ENCODE peak calls at places on chromosomes 7 and 10, in seven cellular contexts. One of them, this sample, is unnamed.

GRCh38 chr7:157785486-157786186 is 448.8 kb downstream of the DNAJB6 start:
- DNase-seq in A549: no peak
- DNase-seq in heart right ventricle: no peak
- DNase-seq in AG09309: no peak
- DNase-seq in fibroblast of pulmonary artery: no peak
- DNase-seq in endothelial cell: no peak
- DNase-seq in A673: no peak
- DNase-seq in this sample: no peak

GRCh38 chr7:138932870-138933269 is 48.3 kb downstream of the KIAA1549 start:
- DNase-seq in A549: no peak
- DNase-seq in heart right ventricle: no peak
- DNase-seq in AG09309: no peak
- DNase-seq in fibroblast of pulmonary artery: no peak
- DNase-seq in endothelial cell: no peak
- DNase-seq in A673: no peak
- DNase-seq in this sample: no peak

GRCh38 chr7:116064179-116064578 is 33.6 kb upstream of the TFEC start:
- DNase-seq in A549: no peak
- DNase-seq in heart right ventricle: no peak
- DNase-seq in AG09309: no peak
- DNase-seq in fibroblast of pulmonary artery: no peak
- DNase-seq in endothelial cell: no peak
- DNase-seq in A673: no peak
- DNase-seq in this sample: no peak

GRCh38 chr7:154503962-154504550 is 451.9 kb downstream of the DPP6 start:
- DNase-seq in A549: peak
- DNase-seq in heart right ventricle: no peak
- DNase-seq in AG09309: no peak
- DNase-seq in fibroblast of pulmonary artery: peak
- DNase-seq in endothelial cell: no peak
- DNase-seq in A673: peak
- DNase-seq in this sample: peak

GRCh38 chr7:139482662-139483466 is 609 bp downstream of the KLRG2 start:
- DNase-seq in A549: no peak
- DNase-seq in heart right ventricle: no peak
- DNase-seq in AG09309: no peak
- DNase-seq in fibroblast of pulmonary artery: peak
- DNase-seq in endothelial cell: peak
- DNase-seq in A673: peak
- DNase-seq in this sample: peak

GRCh38 chr7:30114536-30115258 is 20.1 kb upstream of the MTURN start:
- DNase-seq in A549: no peak
- DNase-seq in heart right ventricle: no peak
- DNase-seq in AG09309: no peak
- DNase-seq in fibroblast of pulmonary artery: no peak
- DNase-seq in endothelial cell: no peak
- DNase-seq in A673: no peak
- DNase-seq in this sample: no peak

GRCh38 chr10:97713351-97713827 is at the start of gene MARVELD1:
- DNase-seq in A549: peak
- DNase-seq in heart right ventricle: peak
- DNase-seq in AG09309: no peak
- DNase-seq in fibroblast of pulmonary artery: peak
- DNase-seq in endothelial cell: peak
- DNase-seq in A673: peak
- DNase-seq in this sample: peak

GRCh38 chr10:60208676-60209269 is 180.9 kb downstream of the ANK3 start:
- DNase-seq in A549: no peak
- DNase-seq in heart right ventricle: no peak
- DNase-seq in AG09309: no peak
- DNase-seq in fibroblast of pulmonary artery: peak
- DNase-seq in endothelial cell: no peak
- DNase-seq in A673: peak
- DNase-seq in this sample: peak

GRCh38 chr10:120735773-120736371 is 115.3 kb upstream of the WDR11 start:
- DNase-seq in A549: peak
- DNase-seq in heart right ventricle: no peak
- DNase-seq in AG09309: no peak
- DNase-seq in fibroblast of pulmonary artery: peak
- DNase-seq in endothelial cell: no peak
- DNase-seq in A673: peak
- DNase-seq in this sample: peak

GRCh38 chr10:89100680-89101079 is 106.4 kb downstream of the CH25H start:
- DNase-seq in A549: no peak
- DNase-seq in heart right ventricle: no peak
- DNase-seq in AG09309: peak
- DNase-seq in fibroblast of pulmonary artery: peak
- DNase-seq in endothelial cell: no peak
- DNase-seq in A673: no peak
- DNase-seq in this sample: no peak

GRCh38 chr7:35848728-35849127 is 47.9 kb downstream of the SEPTIN7 start:
- DNase-seq in A549: no peak
- DNase-seq in heart right ventricle: no peak
- DNase-seq in AG09309: no peak
- DNase-seq in fibroblast of pulmonary artery: no peak
- DNase-seq in endothelial cell: no peak
- DNase-seq in A673: no peak
- DNase-seq in this sample: no peak

GRCh38 chr10:69333205-69333604 is 54.9 kb downstream of the HK1 start:
- DNase-seq in A549: no peak
- DNase-seq in heart right ventricle: peak
- DNase-seq in AG09309: no peak
- DNase-seq in fibroblast of pulmonary artery: peak
- DNase-seq in endothelial cell: no peak
- DNase-seq in A673: peak
- DNase-seq in this sample: peak

GRCh38 chr7:1227071-1227804 is 5.4 kb upstream of the UNCX start:
- DNase-seq in A549: no peak
- DNase-seq in heart right ventricle: no peak
- DNase-seq in AG09309: no peak
- DNase-seq in fibroblast of pulmonary artery: no peak
- DNase-seq in endothelial cell: no peak
- DNase-seq in A673: no peak
- DNase-seq in this sample: no peak

GRCh38 chr10:103548581-103549348 is 55.3 kb downstream of the NEURL1 start:
- DNase-seq in A549: no peak
- DNase-seq in heart right ventricle: no peak
- DNase-seq in AG09309: no peak
- DNase-seq in fibroblast of pulmonary artery: no peak
- DNase-seq in endothelial cell: no peak
- DNase-seq in A673: no peak
- DNase-seq in this sample: no peak

GRCh38 chr7:2607122-2607912 is 24.5 kb upstream of the TTYH3 start:
- DNase-seq in A549: no peak
- DNase-seq in heart right ventricle: peak
- DNase-seq in AG09309: no peak
- DNase-seq in fibroblast of pulmonary artery: peak
- DNase-seq in endothelial cell: no peak
- DNase-seq in A673: no peak
- DNase-seq in this sample: no peak

GRCh38 chr7:2610898-2611297 is 20.9 kb upstream of the TTYH3 start:
- DNase-seq in A549: no peak
- DNase-seq in heart right ventricle: no peak
- DNase-seq in AG09309: no peak
- DNase-seq in fibroblast of pulmonary artery: no peak
- DNase-seq in endothelial cell: no peak
- DNase-seq in A673: no peak
- DNase-seq in this sample: no peak

GRCh38 chr7:2610466-2610865 is 21.3 kb upstream of the TTYH3 start:
- DNase-seq in A549: no peak
- DNase-seq in heart right ventricle: no peak
- DNase-seq in AG09309: no peak
- DNase-seq in fibroblast of pulmonary artery: no peak
- DNase-seq in endothelial cell: no peak
- DNase-seq in A673: no peak
- DNase-seq in this sample: no peak

GRCh38 chr7:2607913-2608899 is 23.6 kb upstream of the TTYH3 start:
- DNase-seq in A549: no peak
- DNase-seq in heart right ventricle: no peak
- DNase-seq in AG09309: no peak
- DNase-seq in fibroblast of pulmonary artery: no peak
- DNase-seq in endothelial cell: no peak
- DNase-seq in A673: no peak
- DNase-seq in this sample: no peak

DNA sequence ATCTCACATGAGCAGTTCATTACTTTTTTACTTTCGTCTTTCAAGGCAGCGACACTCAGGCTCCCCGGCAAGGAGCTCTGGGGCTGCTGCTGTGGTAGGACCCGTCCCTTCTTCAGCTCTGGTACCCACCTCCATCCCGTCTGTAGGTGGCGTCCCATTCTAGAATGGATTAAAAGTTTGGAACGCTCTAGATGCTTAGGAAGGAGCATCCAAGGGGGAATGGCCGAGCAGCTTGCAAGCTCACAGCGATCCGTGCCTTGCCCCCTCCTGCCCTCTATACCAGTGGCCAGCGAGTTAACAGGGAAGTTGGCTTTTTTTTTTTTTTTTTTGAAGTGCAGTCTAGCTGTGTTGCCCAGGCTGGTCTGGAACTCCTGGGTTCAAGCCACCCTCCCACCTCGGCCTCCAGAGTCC is 22.8 kb upstream of the TTYH3 start:
- DNase-seq in A549: peak
- DNase-seq in heart right ventricle: no peak
- DNase-seq in AG09309: no peak
- DNase-seq in fibroblast of pulmonary artery: peak
- DNase-seq in endothelial cell: peak
- DNase-seq in A673: peak
- DNase-seq in this sample: peak
- TF ChIP-seq CTCF in A549: peak
- TF ChIP-seq CTCF in heart right ventricle: no peak
- TF ChIP-seq CTCF in AG09309: peak
- TF ChIP-seq CTCF in fibroblast of pulmonary artery: peak
- TF ChIP-seq CTCF in endothelial cell: no peak
- TF ChIP-seq CTCF in A673: peak
- TF ChIP-seq CTCF in this sample: peak

DNA sequence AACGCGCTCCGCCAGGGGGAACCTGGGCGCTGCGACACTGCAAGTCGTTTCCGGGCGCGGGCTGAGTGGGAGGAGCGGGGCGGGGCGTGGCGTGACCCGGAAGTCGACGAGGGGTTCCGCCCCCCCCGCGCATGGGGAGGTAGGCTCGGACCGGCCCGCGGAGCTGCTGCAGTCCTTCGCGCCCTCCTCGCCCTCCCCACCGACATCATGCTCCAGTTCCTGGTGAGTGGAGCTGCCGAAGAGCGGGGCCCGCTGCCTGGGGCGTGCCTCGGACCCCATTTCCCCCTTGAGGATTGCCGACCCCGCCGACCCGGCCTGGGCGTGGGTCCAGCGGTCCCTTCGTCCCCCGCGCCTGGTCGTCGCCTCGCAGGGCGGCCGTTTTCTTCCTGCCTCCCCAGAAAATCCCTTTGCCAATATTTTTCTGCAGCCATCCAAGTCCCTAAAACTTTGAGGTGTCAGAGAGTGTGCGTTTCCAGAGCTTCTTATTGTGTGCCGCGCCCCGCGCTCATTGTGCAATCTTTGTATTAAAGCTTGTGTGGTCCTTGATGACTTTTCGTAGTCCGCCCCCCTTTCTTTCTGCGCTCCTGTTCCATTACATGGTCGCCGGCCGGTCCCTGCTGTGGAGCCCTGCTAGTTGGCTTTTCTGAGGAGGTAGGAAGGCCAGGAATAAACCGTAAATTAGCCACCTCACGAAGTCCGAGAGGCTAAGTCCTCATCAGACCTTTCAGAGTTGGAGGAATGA is at the start of gene STMP1:
- DNase-seq in A549: peak
- DNase-seq in heart right ventricle: peak
- DNase-seq in AG09309: peak
- DNase-seq in fibroblast of pulmonary artery: peak
- DNase-seq in endothelial cell: peak
- DNase-seq in A673: peak
- DNase-seq in this sample: peak
- TF ChIP-seq CTCF in A549: no peak
- TF ChIP-seq CTCF in heart right ventricle: peak
- TF ChIP-seq CTCF in AG09309: peak
- TF ChIP-seq CTCF in fibroblast of pulmonary artery: peak
- TF ChIP-seq CTCF in endothelial cell: peak
- TF ChIP-seq CTCF in A673: peak
- TF ChIP-seq CTCF in this sample: peak

GRCh38 chr7:121337398-121337797 is 8.6 kb downstream of the WNT16 start:
- DNase-seq in A549: no peak
- DNase-seq in heart right ventricle: no peak
- DNase-seq in AG09309: no peak
- DNase-seq in fibroblast of pulmonary artery: peak
- DNase-seq in endothelial cell: no peak
- DNase-seq in A673: peak
- DNase-seq in this sample: peak
- TF ChIP-seq CTCF in A549: peak
- TF ChIP-seq CTCF in heart right ventricle: peak
- TF ChIP-seq CTCF in AG09309: peak
- TF ChIP-seq CTCF in fibroblast of pulmonary artery: peak
- TF ChIP-seq CTCF in endothelial cell: no peak
- TF ChIP-seq CTCF in A673: peak
- TF ChIP-seq CTCF in this sample: peak

DNA sequence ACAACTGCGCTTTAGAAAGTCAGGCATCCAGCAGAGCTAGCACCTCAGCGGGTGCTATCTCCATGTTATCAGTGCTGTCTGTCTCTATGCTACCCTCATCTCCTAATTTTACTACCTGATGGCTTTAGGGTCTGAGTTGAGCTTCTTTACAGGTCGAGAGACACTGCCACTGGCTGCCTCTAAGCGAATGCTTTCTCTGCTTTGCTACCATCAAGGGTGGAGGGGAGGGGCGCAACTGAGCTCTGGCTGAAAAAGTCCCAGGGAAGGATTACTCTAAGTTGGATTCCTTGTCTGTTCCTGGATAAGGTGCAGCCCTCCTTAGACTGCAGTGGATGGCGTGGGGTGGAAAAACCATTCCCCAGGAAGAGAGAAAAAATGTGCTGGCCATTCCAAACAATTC is 105.7 kb downstream of the CDK14 start:
- DNase-seq in A549: no peak
- DNase-seq in heart right ventricle: no peak
- DNase-seq in AG09309: no peak
- DNase-seq in fibroblast of pulmonary artery: no peak
- DNase-seq in endothelial cell: no peak
- DNase-seq in A673: no peak
- DNase-seq in this sample: no peak
- TF ChIP-seq CTCF in A549: no peak
- TF ChIP-seq CTCF in heart right ventricle: no peak
- TF ChIP-seq CTCF in AG09309: no peak
- TF ChIP-seq CTCF in fibroblast of pulmonary artery: no peak
- TF ChIP-seq CTCF in endothelial cell: no peak
- TF ChIP-seq CTCF in A673: no peak
- TF ChIP-seq CTCF in this sample: no peak

This sample was measured in epithelial cell of esophagus.